ENCODE peak calls at places on chromosome 22, in four cellular contexts. V is mesendoderm, D is H9, F is H1. C is an unnamed sample.

GRCh38 chr22:37709445-37709765 is 12.6 kb downstream of the TRIOBP start:
- DNase-seq in V (no peak), D (no peak), F (no peak), C (no peak)

GRCh38 chr22:49408102-49408836 is 419.4 kb downstream of the BRD1 start:
- DNase-seq in V (no peak), D (peak), F (no peak), C (no peak)

GRCh38 chr22:18024276-18024939 is at the start of gene MICAL3:
- DNase-seq in V (peak), D (peak), F (peak), C (peak)

GRCh38 chr22:27274770-27275449 is 526.6 kb downstream of the MN1 start:
- DNase-seq in V (no peak), D (no peak), F (no peak), C (peak)

GRCh38 chr22:36940676-36941075 is 27.2 kb downstream of the CSF2RB start:
- DNase-seq in V (no peak), D (peak), F (no peak), C (no peak)

GRCh38 chr22:49929553-49929979 is 11.1 kb downstream of the CRELD2 start:
- DNase-seq in V (no peak), D (peak), F (peak), C (no peak)

GRCh38 chr22:27800250-27801131 is 1.1 kb downstream of the MN1 start:
- DNase-seq in V (no peak), D (no peak), F (no peak), C (no peak)

GRCh38 chr22:31211862-31212730 is at the start of gene LIMK2:
- DNase-seq in V (peak), D (peak), F (peak), C (peak)

GRCh38 chr22:37018815-37019308 is 385 bp downstream of the TST start:
- DNase-seq in V (peak), D (peak), F (peak), C (peak)

GRCh38 chr22:48004038-48004437 is 1241.6 kb downstream of the TBC1D22A start:
- DNase-seq in V (peak), D (no peak), F (no peak), C (no peak)

GRCh38 chr22:50032941-50033601 is 20.5 kb upstream of the IL17REL start:
- DNase-seq in V (no peak), D (no peak), F (no peak), C (no peak)

GRCh38 chr22:19937616-19938473 is 3.7 kb upstream of the COMT start:
- DNase-seq in V (no peak), D (no peak), F (no peak), C (peak)

GRCh38 chr22:20008221-20008995 is 8.2 kb downstream of the ARVCF start:
- DNase-seq in V (no peak), D (no peak), F (no peak), C (no peak)

GRCh38 chr22:20585640-20586402 is 78.4 kb downstream of the MED15 start:
- DNase-seq in V (no peak), D (no peak), F (no peak), C (no peak)

GRCh38 chr22:27460596-27461347 is 340.8 kb downstream of the MN1 start:
- DNase-seq in V (peak), D (no peak), F (no peak), C (peak)

GRCh38 chr22:26471522-26471921 is 12.1 kb downstream of the HPS4 start:
- DNase-seq in V (peak), D (no peak), F (no peak), C (peak)

GRCh38 chr22:17243524-17243923 is 24.3 kb upstream of the ADA2 start:
- DNase-seq in V (no peak), D (no peak), F (no peak), C (no peak)

GRCh38 chr22:37169412-37169811 is 18.6 kb downstream of the C1QTNF6 start:
- DNase-seq in V (no peak), D (no peak), F (no peak), C (no peak)

GRCh38 chr22:47231759-47232158 is 469.3 kb downstream of the TBC1D22A start:
- DNase-seq in V (no peak), D (no peak), F (no peak), C (no peak)

GRCh38 chr22:39496131-39496838 is 5.8 kb upstream of the MIEF1 start:
- DNase-seq in V (peak), D (peak), F (peak), C (peak)

GRCh38 chr22:35905894-35906293 is 122.7 kb downstream of the RBFOX2 start:
- DNase-seq in V (no peak), D (no peak), F (no peak), C (no peak)

GRCh38 chr22:27311666-27312566 is 489.6 kb downstream of the MN1 start:
- DNase-seq in V (peak), D (peak), F (peak), C (no peak)

GRCh38 chr22:43867839-43868652 is 5.7 kb upstream of the SULT4A1 start:
- DNase-seq in V (peak), D (peak), F (peak), C (peak)

GRCh38 chr22:38284042-38284402 is 11.2 kb upstream of the TMEM184B start:
- DNase-seq in V (peak), D (no peak), F (no peak), C (peak)

GRCh38 chr22:28171135-28171534 is 252.1 kb upstream of the PITPNB start:
- DNase-seq in V (no peak), D (no peak), F (no peak), C (no peak)

GRCh38 chr22:26979294-26979693 is 321.9 kb downstream of the MIAT start:
- DNase-seq in V (peak), D (no peak), F (no peak), C (no peak)

GRCh38 chr22:30224161-30224857 is 22.2 kb downstream of the LIF start:
- DNase-seq in V (peak), D (no peak), F (no peak), C (no peak)

GRCh38 chr22:27494821-27495220 is 306.7 kb downstream of the MN1 start:
- DNase-seq in V (no peak), D (no peak), F (no peak), C (no peak)

GRCh38 chr22:44582016-44582415 is 84.0 kb upstream of the RTL6 start:
- DNase-seq in V (no peak), D (peak), F (no peak), C (no peak)

GRCh38 chr22:49597428-49598039 is 230.1 kb downstream of the BRD1 start:
- DNase-seq in V (no peak), D (no peak), F (no peak), C (no peak)

GRCh38 chr22:39205344-39206021 is 39.3 kb downstream of the PDGFB start:
- DNase-seq in V (peak), D (peak), F (no peak), C (peak)

GRCh38 chr22:49928185-49928495 is 9.7 kb downstream of the CRELD2 start:
- DNase-seq in V (no peak), D (no peak), F (no peak), C (no peak)

GRCh38 chr22:43478621-43479285 is 66.9 kb downstream of the MPPED1 start:
- DNase-seq in V (no peak), D (no peak), F (no peak), C (no peak)

GRCh38 chr22:39725351-39726035 is 154.9 kb downstream of the CACNA1I start:
- DNase-seq in V (no peak), D (no peak), F (peak), C (no peak)

GRCh38 chr22:49554741-49555140 is 272.9 kb downstream of the BRD1 start:
- DNase-seq in V (no peak), D (peak), F (peak), C (no peak)

GRCh38 chr22:32801436-32802290 is at the start of gene TIMP3:
- DNase-seq in V (peak), D (peak), F (peak), C (peak)

GRCh38 chr22:22787151-22787550 is 100.5 kb upstream of the IGLL5 start:
- DNase-seq in V (no peak), D (no peak), F (peak), C (no peak)

GRCh38 chr22:22787805-22788459 is 99.7 kb upstream of the IGLL5 start:
- DNase-seq in V (peak), D (peak), F (peak), C (peak)

GRCh38 chr22:22789922-22790845 is 97.4 kb upstream of the IGLL5 start:
- DNase-seq in V (no peak), D (no peak), F (peak), C (no peak)

GRCh38 chr22:22788460-22789037 is 99.1 kb upstream of the IGLL5 start:
- DNase-seq in V (no peak), D (no peak), F (no peak), C (no peak)

DNA sequence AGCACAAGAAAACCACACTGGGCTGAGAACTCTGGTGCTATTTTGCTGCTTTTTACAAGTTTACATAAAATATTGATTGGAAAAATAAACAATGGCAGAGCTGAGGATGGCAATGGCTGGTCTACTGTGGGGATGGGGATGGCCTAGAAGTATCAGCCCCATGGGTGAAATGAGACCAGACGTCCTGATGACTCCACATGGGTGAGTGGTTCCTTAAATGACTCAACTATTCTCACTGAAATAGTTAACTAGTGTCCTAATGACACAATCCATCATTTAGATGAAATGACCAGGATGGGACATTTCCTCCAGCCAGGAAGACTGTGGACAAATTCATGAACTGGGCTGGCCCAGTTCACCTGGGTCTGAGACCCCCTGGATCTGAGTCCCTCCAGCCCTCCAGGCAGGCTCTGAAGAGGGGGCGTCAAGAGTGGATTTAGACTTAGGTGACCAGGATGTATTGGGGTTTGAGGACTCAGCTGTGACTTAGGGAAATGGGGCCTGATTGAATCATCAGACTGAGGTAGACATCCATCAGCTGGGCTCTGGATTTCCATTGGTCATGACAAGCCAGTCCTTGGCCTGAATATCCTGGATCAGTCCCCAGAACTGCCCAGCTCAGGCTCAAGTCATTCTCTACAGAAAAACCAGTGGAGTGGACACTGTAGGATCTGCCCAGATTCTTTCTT is 98.2 kb upstream of the IGLL5 start:
- DNase-seq in V (no peak), D (no peak), F (peak), C (no peak)
- H4K5ac ChIP-seq in V (no peak), D (no peak), F (no peak), C (no peak)

GRCh38 chr22:41513391-41513790 is 30.9 kb downstream of the POLR3H start:
- DNase-seq in V (no peak), D (no peak), F (no peak), C (no peak)
- H4K5ac ChIP-seq in V (no peak), D (no peak), F (no peak), C (no peak)

GRCh38 chr22:45802074-45802473 is 130.4 kb downstream of the ATXN10 start:
- DNase-seq in V (no peak), D (no peak), F (no peak), C (no peak)
- H4K5ac ChIP-seq in V (no peak), D (no peak), F (no peak), C (no peak)

DNA sequence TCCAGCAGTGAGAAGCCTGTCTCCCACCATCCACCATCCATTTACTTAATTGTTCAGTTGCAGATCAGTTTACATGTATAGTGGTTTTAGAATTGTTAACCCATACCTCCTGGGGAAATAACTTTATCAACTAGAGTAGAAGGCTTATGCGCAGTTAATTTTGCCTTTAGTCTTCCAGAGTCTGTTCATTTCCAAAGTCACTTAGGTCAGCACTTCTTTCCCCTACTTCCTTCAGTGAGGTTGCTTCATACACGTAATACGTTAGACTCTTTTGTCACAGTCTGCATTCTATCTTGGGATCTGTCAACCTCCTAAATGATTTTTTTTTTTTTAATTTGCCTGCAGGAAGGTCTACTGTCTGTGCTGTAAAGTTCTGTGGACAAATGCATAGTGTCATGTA is 495.6 kb upstream of the ISX start:
- DNase-seq in V (no peak), D (no peak), F (no peak), C (no peak)
- H4K5ac ChIP-seq in V (no peak), D (no peak), F (no peak), C (no peak)

DNA sequence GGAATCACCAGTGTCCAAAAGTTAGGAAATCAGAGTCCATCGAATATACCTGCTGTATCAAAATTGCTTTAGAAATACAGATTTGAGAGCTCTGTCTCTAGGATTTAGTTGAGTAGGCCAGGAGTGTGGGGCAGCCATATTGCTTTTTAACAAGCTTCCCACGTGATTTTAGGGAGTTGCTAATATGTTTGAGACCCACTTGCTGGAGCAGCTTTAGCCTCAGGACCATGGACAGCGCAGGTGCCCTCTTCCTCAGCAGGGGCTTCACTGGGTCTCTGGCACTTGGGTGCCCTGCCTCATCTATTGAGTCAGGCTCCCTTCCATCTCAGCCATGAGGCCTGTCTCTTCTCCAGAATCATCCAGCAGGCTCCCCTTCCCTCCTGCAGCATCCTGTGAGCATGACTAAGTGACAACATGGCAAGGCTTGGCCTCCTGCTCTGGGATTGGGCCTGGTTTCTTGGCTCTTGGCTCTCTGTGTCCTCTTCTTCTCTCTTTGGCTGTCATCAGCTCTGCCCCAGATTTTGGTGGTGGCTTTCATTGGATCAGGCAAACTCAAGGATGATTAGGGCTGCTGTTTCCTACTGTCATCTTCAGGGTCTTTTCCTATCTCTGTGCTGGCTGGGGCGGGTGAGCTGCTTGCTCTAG is 70.0 kb downstream of the SGSM1 start:
- DNase-seq in V (peak), D (peak), F (peak), C (no peak)
- H4K5ac ChIP-seq in V (no peak), D (no peak), F (no peak), C (no peak)